ENCODE peak calls at places on chromosomes 4 and X, in six cellular contexts. One of them, this sample, is unnamed. For H3K27me3, the result is how much of the 10 kb centered on the place peaks cover.

GRCh38 chr4:107755841-107756356 is 35.9 kb upstream of the PAPSS1 start:
- DNase-seq in dorsolateral prefrontal cortex: no peak
- DNase-seq in aorta: no peak
- DNase-seq in WERI-Rb-1: no peak
- DNase-seq in CD8-positive, alpha-beta memory T cell: no peak
- DNase-seq in GM23248: no peak
- DNase-seq in this sample: no peak

GRCh38 chr4:26267087-26267486 is 53.7 kb upstream of the RBPJ start:
- DNase-seq in dorsolateral prefrontal cortex: no peak
- DNase-seq in aorta: peak
- DNase-seq in WERI-Rb-1: no peak
- DNase-seq in CD8-positive, alpha-beta memory T cell: no peak
- DNase-seq in GM23248: peak
- DNase-seq in this sample: peak

GRCh38 chrX:97238632-97239031 is 354.9 kb downstream of the RPA4 start:
- DNase-seq in dorsolateral prefrontal cortex: no peak
- DNase-seq in aorta: no peak
- DNase-seq in WERI-Rb-1: no peak
- DNase-seq in CD8-positive, alpha-beta memory T cell: no peak
- DNase-seq in GM23248: no peak
- DNase-seq in this sample: no peak

GRCh38 chr4:77172336-77172735 is 15.3 kb downstream of the CCNG2 start:
- DNase-seq in dorsolateral prefrontal cortex: no peak
- DNase-seq in aorta: no peak
- DNase-seq in WERI-Rb-1: no peak
- DNase-seq in CD8-positive, alpha-beta memory T cell: no peak
- DNase-seq in GM23248: peak
- DNase-seq in this sample: no peak

GRCh38 chr4:119478446-119479179 is 150.0 kb downstream of the PDE5A start:
- DNase-seq in dorsolateral prefrontal cortex: no peak
- DNase-seq in aorta: no peak
- DNase-seq in WERI-Rb-1: no peak
- DNase-seq in CD8-positive, alpha-beta memory T cell: no peak
- DNase-seq in GM23248: peak
- DNase-seq in this sample: no peak

GRCh38 chr4:64271601-64272081 is 137.6 kb downstream of the TECRL start:
- DNase-seq in dorsolateral prefrontal cortex: no peak
- DNase-seq in aorta: peak
- DNase-seq in WERI-Rb-1: no peak
- DNase-seq in CD8-positive, alpha-beta memory T cell: no peak
- DNase-seq in GM23248: peak
- DNase-seq in this sample: peak

GRCh38 chrX:106726485-106727437 is at the start of gene RNF128:
- DNase-seq in dorsolateral prefrontal cortex: peak
- DNase-seq in aorta: peak
- DNase-seq in WERI-Rb-1: no peak
- DNase-seq in CD8-positive, alpha-beta memory T cell: no peak
- DNase-seq in GM23248: peak
- DNase-seq in this sample: peak

GRCh38 chr4:76696109-76696508 is 201.8 kb downstream of the SOWAHB start:
- DNase-seq in dorsolateral prefrontal cortex: no peak
- DNase-seq in aorta: no peak
- DNase-seq in WERI-Rb-1: no peak
- DNase-seq in CD8-positive, alpha-beta memory T cell: no peak
- DNase-seq in GM23248: peak
- DNase-seq in this sample: no peak

GRCh38 chr4:158285429-158286216 is 75.3 kb downstream of the TMEM144 start:
- DNase-seq in dorsolateral prefrontal cortex: no peak
- DNase-seq in aorta: no peak
- DNase-seq in WERI-Rb-1: no peak
- DNase-seq in CD8-positive, alpha-beta memory T cell: no peak
- DNase-seq in GM23248: no peak
- DNase-seq in this sample: no peak

GRCh38 chr4:71270901-71271300 is 67.9 kb upstream of the SLC4A4 start:
- DNase-seq in dorsolateral prefrontal cortex: no peak
- DNase-seq in aorta: no peak
- DNase-seq in WERI-Rb-1: peak
- DNase-seq in CD8-positive, alpha-beta memory T cell: peak
- DNase-seq in GM23248: peak
- DNase-seq in this sample: no peak

DNA sequence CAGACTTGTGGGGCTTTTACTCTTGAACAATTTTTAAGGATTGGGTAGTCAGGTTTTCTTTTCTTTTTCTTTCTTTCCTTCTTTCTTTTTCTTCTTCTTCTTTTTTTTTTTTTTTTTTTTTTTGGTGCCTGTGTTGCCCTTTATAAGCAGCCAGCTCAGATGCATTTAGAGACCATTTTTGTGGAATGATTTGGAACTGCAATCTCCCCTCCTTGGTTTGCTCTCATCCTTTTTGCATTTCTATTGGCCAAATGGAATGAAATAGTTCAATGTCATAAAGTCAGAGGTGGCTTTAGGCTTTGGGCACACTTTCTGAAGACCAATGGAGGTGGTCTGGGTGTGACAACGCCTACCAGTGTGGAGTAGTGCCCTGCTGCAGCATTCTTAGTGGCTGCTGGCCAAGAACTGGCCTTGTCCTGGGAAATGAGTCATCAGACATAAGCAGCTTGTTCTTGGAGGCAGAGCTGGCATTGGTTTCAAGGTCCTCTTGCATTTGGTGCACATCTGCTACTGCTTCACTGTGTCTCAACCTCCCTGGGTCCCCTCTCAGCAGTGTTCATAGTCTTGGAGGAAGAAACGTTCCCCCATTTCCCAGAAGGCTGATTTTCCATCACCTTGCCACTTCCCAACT is 84.5 kb downstream of the CT47B1 start:
- DNase-seq in dorsolateral prefrontal cortex: peak
- DNase-seq in aorta: peak
- DNase-seq in WERI-Rb-1: no peak
- DNase-seq in CD8-positive, alpha-beta memory T cell: no peak
- DNase-seq in GM23248: peak
- DNase-seq in this sample: peak
- H3K27me3 ChIP-seq in dorsolateral prefrontal cortex: under half
- H3K27me3 ChIP-seq in aorta: under half
- H3K27me3 ChIP-seq in WERI-Rb-1: under half
- H3K27me3 ChIP-seq in CD8-positive, alpha-beta memory T cell: under half
- H3K27me3 ChIP-seq in GM23248: under half
- H3K27me3 ChIP-seq in this sample: under half

GRCh38 chr4:7021355-7021754 is 21.8 kb upstream of the TADA2B start:
- DNase-seq in dorsolateral prefrontal cortex: no peak
- DNase-seq in aorta: peak
- DNase-seq in WERI-Rb-1: no peak
- DNase-seq in CD8-positive, alpha-beta memory T cell: no peak
- DNase-seq in GM23248: no peak
- DNase-seq in this sample: no peak
- H3K27ac ChIP-seq in dorsolateral prefrontal cortex: no peak
- H3K27ac ChIP-seq in aorta: no peak
- H3K27ac ChIP-seq in WERI-Rb-1: no peak
- H3K27ac ChIP-seq in CD8-positive, alpha-beta memory T cell: no peak
- H3K27ac ChIP-seq in GM23248: peak
- H3K27ac ChIP-seq in this sample: no peak

GRCh38 chrX:135391734-135392133 is 30.0 kb upstream of the SMIM10L2A start:
- DNase-seq in dorsolateral prefrontal cortex: no peak
- DNase-seq in aorta: no peak
- DNase-seq in WERI-Rb-1: no peak
- DNase-seq in CD8-positive, alpha-beta memory T cell: no peak
- DNase-seq in GM23248: no peak
- DNase-seq in this sample: no peak

GRCh38 chrX:135393046-135393445 is 28.7 kb upstream of the SMIM10L2A start:
- DNase-seq in dorsolateral prefrontal cortex: no peak
- DNase-seq in aorta: no peak
- DNase-seq in WERI-Rb-1: no peak
- DNase-seq in CD8-positive, alpha-beta memory T cell: no peak
- DNase-seq in GM23248: no peak
- DNase-seq in this sample: no peak

GRCh38 chrX:135389243-135389642 is 32.5 kb upstream of the SMIM10L2A start:
- DNase-seq in dorsolateral prefrontal cortex: no peak
- DNase-seq in aorta: no peak
- DNase-seq in WERI-Rb-1: no peak
- DNase-seq in CD8-positive, alpha-beta memory T cell: no peak
- DNase-seq in GM23248: no peak
- DNase-seq in this sample: no peak

GRCh38 chrX:135389717-135390116 is 32.0 kb upstream of the SMIM10L2A start:
- DNase-seq in dorsolateral prefrontal cortex: no peak
- DNase-seq in aorta: no peak
- DNase-seq in WERI-Rb-1: no peak
- DNase-seq in CD8-positive, alpha-beta memory T cell: no peak
- DNase-seq in GM23248: peak
- DNase-seq in this sample: no peak

GRCh38 chrX:135388841-135389240 is 32.9 kb upstream of the SMIM10L2A start:
- DNase-seq in dorsolateral prefrontal cortex: no peak
- DNase-seq in aorta: no peak
- DNase-seq in WERI-Rb-1: no peak
- DNase-seq in CD8-positive, alpha-beta memory T cell: no peak
- DNase-seq in GM23248: no peak
- DNase-seq in this sample: no peak
- H3K27me3 ChIP-seq in dorsolateral prefrontal cortex: under half
- H3K27me3 ChIP-seq in aorta: under half
- H3K27me3 ChIP-seq in WERI-Rb-1: under half
- H3K27me3 ChIP-seq in CD8-positive, alpha-beta memory T cell: under half
- H3K27me3 ChIP-seq in GM23248: under half
- H3K27me3 ChIP-seq in this sample: under half

DNA sequence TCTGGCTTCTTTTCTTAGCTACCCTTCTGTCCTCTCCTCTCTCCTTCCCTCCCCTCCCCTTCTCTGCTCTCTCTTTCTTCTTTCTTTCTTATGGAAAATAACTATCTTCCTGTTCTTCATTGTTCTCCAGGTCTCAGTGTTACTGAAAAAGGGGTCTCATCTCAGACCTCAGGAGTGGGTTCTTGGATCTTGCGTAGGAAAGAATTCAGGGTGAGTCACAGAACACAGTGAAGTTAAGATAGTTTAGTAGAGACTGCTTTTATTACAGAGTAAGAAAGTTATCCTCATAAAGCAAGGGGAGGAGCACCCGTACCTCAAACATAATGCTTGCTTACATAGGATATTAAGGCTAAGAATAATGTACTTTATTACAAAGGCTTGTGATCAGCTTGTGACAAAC is 31.8 kb upstream of the CWH43 start:
- DNase-seq in dorsolateral prefrontal cortex: no peak
- DNase-seq in aorta: no peak
- DNase-seq in WERI-Rb-1: no peak
- DNase-seq in CD8-positive, alpha-beta memory T cell: no peak
- DNase-seq in GM23248: peak
- DNase-seq in this sample: no peak
- H3K27ac ChIP-seq in dorsolateral prefrontal cortex: no peak
- H3K27ac ChIP-seq in aorta: no peak
- H3K27ac ChIP-seq in WERI-Rb-1: no peak
- H3K27ac ChIP-seq in CD8-positive, alpha-beta memory T cell: no peak
- H3K27ac ChIP-seq in GM23248: peak
- H3K27ac ChIP-seq in this sample: no peak

GRCh38 chr4:3850128-3850527 is 83.9 kb downstream of the ADRA2C start:
- DNase-seq in dorsolateral prefrontal cortex: no peak
- DNase-seq in aorta: no peak
- DNase-seq in WERI-Rb-1: no peak
- DNase-seq in CD8-positive, alpha-beta memory T cell: no peak
- DNase-seq in GM23248: no peak
- DNase-seq in this sample: no peak
- H3K27me3 ChIP-seq in dorsolateral prefrontal cortex: under half
- H3K27me3 ChIP-seq in aorta: under half
- H3K27me3 ChIP-seq in WERI-Rb-1: under half
- H3K27me3 ChIP-seq in CD8-positive, alpha-beta memory T cell: under half
- H3K27me3 ChIP-seq in GM23248: under half
- H3K27me3 ChIP-seq in this sample: under half

DNA sequence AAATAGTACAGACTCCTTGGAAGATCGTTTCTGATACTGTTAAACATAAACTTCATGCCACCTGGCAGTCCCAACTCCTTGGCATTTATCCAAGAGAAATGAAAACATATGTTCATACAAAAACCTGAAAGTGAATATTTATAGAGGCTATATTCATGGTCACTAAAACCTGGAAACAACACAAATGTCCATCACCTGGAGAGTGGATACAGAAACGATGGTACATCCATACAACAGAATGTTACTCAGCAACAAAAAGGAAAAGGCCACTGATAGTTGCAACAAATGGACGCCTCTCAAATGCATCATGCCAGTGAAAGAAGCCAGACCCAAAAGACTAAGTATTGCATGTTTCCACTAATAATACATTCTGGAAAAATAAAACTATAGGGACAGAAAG is 34.0 kb upstream of the SORBS2 start:
- DNase-seq in dorsolateral prefrontal cortex: no peak
- DNase-seq in aorta: no peak
- DNase-seq in WERI-Rb-1: no peak
- DNase-seq in CD8-positive, alpha-beta memory T cell: no peak
- DNase-seq in GM23248: no peak
- DNase-seq in this sample: no peak
- H3K27ac ChIP-seq in dorsolateral prefrontal cortex: no peak
- H3K27ac ChIP-seq in aorta: no peak
- H3K27ac ChIP-seq in WERI-Rb-1: no peak
- H3K27ac ChIP-seq in CD8-positive, alpha-beta memory T cell: no peak
- H3K27ac ChIP-seq in GM23248: no peak
- H3K27ac ChIP-seq in this sample: no peak

GRCh38 chrX:25007059-25008053 is 8.4 kb downstream of the ARX start:
- DNase-seq in dorsolateral prefrontal cortex: no peak
- DNase-seq in aorta: no peak
- DNase-seq in WERI-Rb-1: no peak
- DNase-seq in CD8-positive, alpha-beta memory T cell: no peak
- DNase-seq in GM23248: no peak
- DNase-seq in this sample: no peak

GRCh38 chrX:25005034-25005381 is 10.8 kb downstream of the ARX start:
- DNase-seq in dorsolateral prefrontal cortex: no peak
- DNase-seq in aorta: no peak
- DNase-seq in WERI-Rb-1: no peak
- DNase-seq in CD8-positive, alpha-beta memory T cell: no peak
- DNase-seq in GM23248: no peak
- DNase-seq in this sample: no peak

GRCh38 chrX:25004485-25005032 is 11.2 kb downstream of the ARX start:
- DNase-seq in dorsolateral prefrontal cortex: no peak
- DNase-seq in aorta: no peak
- DNase-seq in WERI-Rb-1: no peak
- DNase-seq in CD8-positive, alpha-beta memory T cell: no peak
- DNase-seq in GM23248: no peak
- DNase-seq in this sample: no peak

GRCh38 chrX:25005382-25006185 is 10.2 kb downstream of the ARX start:
- DNase-seq in dorsolateral prefrontal cortex: peak
- DNase-seq in aorta: no peak
- DNase-seq in WERI-Rb-1: no peak
- DNase-seq in CD8-positive, alpha-beta memory T cell: no peak
- DNase-seq in GM23248: peak
- DNase-seq in this sample: no peak

GRCh38 chrX:25006586-25007058 is 9.1 kb downstream of the ARX start:
- DNase-seq in dorsolateral prefrontal cortex: no peak
- DNase-seq in aorta: no peak
- DNase-seq in WERI-Rb-1: no peak
- DNase-seq in CD8-positive, alpha-beta memory T cell: no peak
- DNase-seq in GM23248: no peak
- DNase-seq in this sample: no peak
- H3K27me3 ChIP-seq in dorsolateral prefrontal cortex: half or more
- H3K27me3 ChIP-seq in aorta: under half
- H3K27me3 ChIP-seq in WERI-Rb-1: half or more
- H3K27me3 ChIP-seq in CD8-positive, alpha-beta memory T cell: under half
- H3K27me3 ChIP-seq in GM23248: half or more
- H3K27me3 ChIP-seq in this sample: under half

GRCh38 chr4:148151797-148152196 is 290.4 kb downstream of the NR3C2 start:
- DNase-seq in dorsolateral prefrontal cortex: no peak
- DNase-seq in aorta: no peak
- DNase-seq in WERI-Rb-1: no peak
- DNase-seq in CD8-positive, alpha-beta memory T cell: no peak
- DNase-seq in GM23248: no peak
- DNase-seq in this sample: no peak
- H3K27ac ChIP-seq in dorsolateral prefrontal cortex: no peak
- H3K27ac ChIP-seq in aorta: no peak
- H3K27ac ChIP-seq in WERI-Rb-1: no peak
- H3K27ac ChIP-seq in CD8-positive, alpha-beta memory T cell: no peak
- H3K27ac ChIP-seq in GM23248: no peak
- H3K27ac ChIP-seq in this sample: no peak

This sample was measured in psoas muscle.